ENCODE peak calls at places on chromosome 21, in four cellular contexts. Y is stomach, U is AG04450, A is neuronal stem cell. P is an unnamed sample.

GRCh38 chr21:29481081-29481480 is 182.4 kb downstream of the BACH1 start:
- DNase-seq in Y (no peak), U (no peak), A (no peak), P (no peak)

GRCh38 chr21:24197956-24198355 is 1409.3 kb downstream of the MRPL39 start:
- DNase-seq in Y (no peak), U (no peak), A (no peak), P (no peak)

GRCh38 chr21:36718951-36719501 is 20.1 kb downstream of the SIM2 start:
- DNase-seq in Y (peak; percentile 84), U (no peak), A (no peak), P (no peak)

GRCh38 chr21:26067836-26068401 is 102.7 kb downstream of the APP start:
- DNase-seq in Y (no peak), U (no peak), A (no peak), P (no peak)

GRCh38 chr21:43191521-43191920 is 22.7 kb downstream of the CRYAA start:
- DNase-seq in Y (no peak), U (no peak), A (no peak), P (peak; percentile 4)

GRCh38 chr21:31132574-31133242 is 94.4 kb upstream of the KRTAP19-8 start:
- DNase-seq in Y (no peak), U (no peak), A (no peak), P (no peak)

GRCh38 chr21:31279214-31279613 is 64.8 kb downstream of the TIAM1 start:
- DNase-seq in Y (no peak), U (no peak), A (no peak), P (no peak)

GRCh38 chr21:36209626-36210171 is 53.1 kb downstream of the DOP1B start:
- DNase-seq in Y (peak; percentile 70), U (peak; percentile 56), A (peak; percentile 32), P (peak; percentile 73)

GRCh38 chr21:28537371-28538079 is 455.2 kb downstream of the LTN1 start:
- DNase-seq in Y (no peak), U (peak; percentile 94), A (no peak), P (no peak)

GRCh38 chr21:36504067-36505058 is 24.4 kb upstream of the CLDN14 start:
- DNase-seq in Y (no peak), U (peak; percentile 24), A (peak; percentile 39), P (peak; percentile 50)

GRCh38 chr21:36320421-36321324 is 676 bp downstream of the MORC3 start:
- DNase-seq in Y (peak; percentile 64), U (peak; percentile 21), A (peak; percentile 61), P (peak; percentile 53)

GRCh38 chr21:36820176-36821031 is 121.5 kb downstream of the SIM2 start:
- DNase-seq in Y (no peak), U (no peak), A (no peak), P (no peak)

GRCh38 chr21:23968722-23969647 is 1638.3 kb downstream of the MRPL39 start:
- DNase-seq in Y (peak; percentile 57), U (peak; percentile 7), A (peak; percentile 62), P (peak; percentile 59)

GRCh38 chr21:42837421-42838211 is 41.7 kb downstream of the WDR4 start:
- DNase-seq in Y (peak; percentile 21), U (no peak), A (no peak), P (peak; percentile 1)

GRCh38 chr21:36917487-36918158 is 48.8 kb downstream of the HLCS start:
- DNase-seq in Y (peak; percentile 40), U (peak; percentile 32), A (peak; percentile 30), P (peak; percentile 82)

GRCh38 chr21:30444204-30444603 is 4.1 kb downstream of the KRTAP15-1 start:
- DNase-seq in Y (no peak), U (no peak), A (no peak), P (no peak)

GRCh38 chr21:31520506-31521163 is 138.9 kb upstream of the SOD1 start:
- DNase-seq in Y (no peak), U (peak; percentile 2), A (no peak), P (no peak)

GRCh38 chr21:37751268-37751975 is 164.8 kb downstream of the KCNJ6 start:
- DNase-seq in Y (no peak), U (no peak), A (no peak), P (no peak)

GRCh38 chr21:28154121-28154520 is 838.6 kb downstream of the LTN1 start:
- DNase-seq in Y (no peak), U (no peak), A (no peak), P (no peak)

GRCh38 chr21:31181089-31181757 is 142.9 kb upstream of the KRTAP19-8 start:
- DNase-seq in Y (no peak), U (no peak), A (no peak), P (no peak)

GRCh38 chr21:35850029-35850428 is 210.3 kb downstream of the SETD4 start:
- DNase-seq in Y (no peak), U (peak; percentile 27), A (no peak), P (no peak)

GRCh38 chr21:37622755-37623543 is 256.4 kb downstream of the DYRK1A start:
- DNase-seq in Y (no peak), U (no peak), A (no peak), P (no peak)

GRCh38 chr21:29309703-29310102 is 11.0 kb downstream of the BACH1 start:
- DNase-seq in Y (no peak), U (no peak), A (no peak), P (no peak)

GRCh38 chr21:36776981-36777617 is 78.2 kb downstream of the SIM2 start:
- DNase-seq in Y (no peak), U (no peak), A (no peak), P (peak; percentile 30)

GRCh38 chr21:37073417-37074194 is 552 bp downstream of the TTC3 start:
- DNase-seq in Y (peak; percentile 53), U (no peak), A (no peak), P (peak; percentile 67)

GRCh38 chr21:29376556-29376955 is 77.8 kb downstream of the BACH1 start:
- DNase-seq in Y (peak; percentile 33), U (no peak), A (no peak), P (peak; percentile 51)

GRCh38 chr21:29939859-29940245 is at the start of gene GRIK1:
- DNase-seq in Y (no peak), U (no peak), A (peak; percentile 37), P (peak; percentile 16)

GRCh38 chr21:32653326-32653901 is 41.2 kb upstream of the CFAP298 start:
- DNase-seq in Y (no peak), U (no peak), A (peak; percentile 5), P (no peak)

GRCh38 chr21:14114251-14114650 is 96.5 kb downstream of the LIPI start:
- DNase-seq in Y (no peak), U (no peak), A (no peak), P (peak; percentile 40)

GRCh38 chr21:38341546-38342012 is 84.8 kb downstream of the KCNJ15 start:
- DNase-seq in Y (peak; percentile 49), U (no peak), A (no peak), P (peak; percentile 16)

GRCh38 chr21:33026878-33027400 is 1.2 kb downstream of the OLIG2 start:
- DNase-seq in Y (no peak), U (no peak), A (no peak), P (no peak)

GRCh38 chr21:30268608-30269197 is 14.0 kb downstream of the KRTAP24-1 start:
- DNase-seq in Y (no peak), U (no peak), A (no peak), P (no peak)

DNA sequence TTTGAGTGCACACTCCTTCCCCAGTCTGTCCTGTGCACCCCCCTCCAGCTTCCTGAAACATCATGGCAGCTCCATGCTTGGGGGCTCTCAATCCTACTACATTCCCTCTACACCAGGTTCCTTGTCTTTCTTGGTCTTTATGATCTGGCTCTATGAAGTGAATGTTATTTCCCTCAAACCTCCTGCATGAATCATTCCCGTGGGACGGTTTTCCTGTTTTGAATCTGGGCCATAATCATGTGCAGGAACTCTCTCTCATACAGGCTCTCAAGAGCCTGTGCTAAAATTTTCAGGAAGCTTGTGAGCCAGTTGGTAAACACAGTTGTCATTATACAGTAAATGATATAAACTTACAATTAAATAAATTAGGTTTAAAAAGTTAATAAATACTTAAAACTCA is 89.8 kb upstream of the KCNE2 start:
- DNase-seq in Y (no peak), U (no peak), A (no peak), P (no peak)
- H3K27me3 ChIP-seq in Y (no peaks in the 10 kb centered on the region), U (peaks cover 11% of the 10 kb centered on the region), A (no peaks in the 10 kb centered on the region), P (no peaks in the 10 kb centered on the region)

DNA sequence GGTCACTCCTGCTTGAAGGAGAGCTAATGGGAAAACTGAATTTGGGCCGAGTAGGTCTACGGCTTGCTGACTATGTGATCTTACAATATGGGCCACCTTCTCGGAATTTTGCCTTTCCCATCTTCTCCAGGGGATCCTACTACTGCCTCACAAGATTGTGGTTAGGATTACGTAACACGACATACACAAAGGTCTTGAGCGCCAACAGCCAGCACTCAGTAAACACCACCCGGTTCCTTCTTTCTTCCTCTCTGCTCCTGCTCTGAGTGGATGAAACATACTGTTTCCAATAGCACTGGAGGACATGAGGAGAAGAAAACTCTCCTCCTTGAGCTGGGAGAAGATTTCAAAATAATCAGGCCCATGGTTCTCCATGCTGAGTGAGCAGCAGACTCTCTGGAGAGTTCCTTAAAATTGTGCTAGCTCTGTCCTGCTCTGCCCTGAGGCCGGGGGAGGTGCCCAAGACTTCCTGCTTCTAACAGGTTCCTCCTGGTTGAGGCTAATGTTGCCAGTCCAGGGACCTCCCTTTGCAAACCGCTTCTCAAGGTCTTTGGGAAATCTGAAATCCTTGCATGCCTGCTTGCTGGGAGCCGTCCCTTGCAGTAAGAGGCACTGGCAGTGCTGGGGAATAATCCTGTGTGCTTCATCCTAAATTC is 29.5 kb upstream of the MX1 start:
- DNase-seq in Y (peak; percentile 58), U (no peak), A (no peak), P (peak; percentile 40)
- H3K27me3 ChIP-seq in Y (no peaks in the 10 kb centered on the region), U (no peaks in the 10 kb centered on the region), A (no peaks in the 10 kb centered on the region), P (no peaks in the 10 kb centered on the region)

GRCh38 chr21:44694776-44695175 is 2.2 kb upstream of the KRTAP10-12 start:
- DNase-seq in Y (no peak), U (no peak), A (no peak), P (no peak)

GRCh38 chr21:44696572-44696971 is 400 bp upstream of the KRTAP10-12 start:
- DNase-seq in Y (no peak), U (no peak), A (no peak), P (no peak)

GRCh38 chr21:44692798-44693512 is 4.0 kb upstream of the KRTAP10-12 start:
- DNase-seq in Y (no peak), U (no peak), A (no peak), P (no peak)

GRCh38 chr21:44695641-44696040 is 1.3 kb upstream of the KRTAP10-12 start:
- DNase-seq in Y (no peak), U (no peak), A (no peak), P (no peak)

GRCh38 chr21:44695176-44695575 is 1.8 kb upstream of the KRTAP10-12 start:
- DNase-seq in Y (no peak), U (no peak), A (no peak), P (no peak)
- H3K27me3 ChIP-seq in Y (peaks cover 32% of the 10 kb centered on the region), U (peaks cover 19% of the 10 kb centered on the region), A (no peaks in the 10 kb centered on the region), P (peaks cover 5% of the 10 kb centered on the region)

DNA sequence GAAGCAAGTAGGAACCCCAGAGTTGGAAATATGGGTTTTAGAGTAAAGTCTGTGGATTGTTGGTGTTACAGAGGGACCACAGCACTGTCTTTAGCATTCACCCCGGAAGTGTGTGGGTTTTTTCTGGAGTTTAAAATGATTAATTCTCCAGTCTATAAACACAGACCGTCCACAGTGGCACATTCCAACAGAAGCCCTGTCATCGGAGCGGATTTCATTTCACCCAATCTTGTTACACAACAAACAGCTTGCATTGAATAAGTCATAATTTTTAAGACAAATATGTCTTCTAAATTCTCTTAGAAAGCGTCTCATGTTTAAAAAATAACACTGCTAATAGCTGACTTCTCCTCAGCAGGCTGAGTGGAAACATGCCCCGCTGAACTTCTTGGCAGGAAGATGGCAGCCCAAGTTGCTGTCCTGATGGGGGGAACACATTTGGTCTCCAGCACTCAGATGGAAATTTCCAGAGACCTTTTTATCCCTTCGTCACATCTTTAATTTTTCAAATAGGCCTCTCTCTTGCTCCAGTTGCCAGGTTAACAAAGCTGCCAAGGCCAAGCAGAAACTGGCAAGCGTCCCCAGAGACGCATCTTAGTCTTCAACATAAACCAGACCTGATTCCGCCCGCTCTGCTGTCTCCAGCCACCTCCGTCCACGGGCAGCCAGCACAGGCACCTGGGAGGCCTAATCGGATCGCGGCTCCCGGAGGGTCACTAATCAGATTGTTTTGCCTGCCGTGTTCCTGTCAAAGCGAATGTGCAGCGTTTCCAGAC is 28.8 kb upstream of the SLC19A1 start:
- DNase-seq in Y (peak; percentile 24), U (no peak), A (no peak), P (no peak)
- H3K27me3 ChIP-seq in Y (no peaks in the 10 kb centered on the region), U (peaks cover 51% of the 10 kb centered on the region), A (no peaks in the 10 kb centered on the region), P (no peaks in the 10 kb centered on the region)